ENCODE peak calls at places on chromosomes 11 and 22, in five cellular contexts. F is DMS53, L is GM13977, C is SHP77 treated with DMSO at 0.1 percent for 48 hours, P is left cardiac atrium. M is an unnamed sample.

GRCh38 chr11:79185351-79185750 is 255.5 kb downstream of the TENM4 start:
- DNase-seq in F (no peak), L (no peak), C (no peak), P (no peak), M (no peak)

GRCh38 chr22:31958625-31959239 is 14.4 kb downstream of the YWHAH start:
- DNase-seq in F (no peak), L (no peak), C (no peak), P (no peak), M (no peak)

GRCh38 chr11:57779275-57779674 is 17.7 kb downstream of the CTNND1 start:
- DNase-seq in F (peak; percentile 18), L (no peak), C (no peak), P (peak; percentile 32), M (no peak)

GRCh38 chr11:1178201-1178885 is 20.6 kb downstream of the MUC5AC start:
- DNase-seq in F (no peak), L (no peak), C (no peak), P (peak; percentile 18), M (no peak)

GRCh38 chr11:50333861-50334260 is 301.2 kb downstream of the OR4C45 start:
- DNase-seq in F (no peak), L (no peak), C (no peak), P (no peak), M (no peak)

GRCh38 chr11:71977743-71978418 is 20.8 kb upstream of the IL18BP start:
- DNase-seq in F (peak; percentile 78), L (peak; percentile 48), C (no peak), P (no peak), M (peak; percentile 55)

GRCh38 chr11:85310479-85310878 is 316.7 kb downstream of the DLG2 start:
- DNase-seq in F (no peak), L (no peak), C (no peak), P (no peak), M (no peak)

GRCh38 chr22:40955516-40955915 is 4.3 kb downstream of the RBX1 start:
- DNase-seq in F (no peak), L (no peak), C (no peak), P (no peak), M (no peak)

GRCh38 chr11:87127131-87127530 is 89.4 kb downstream of the TMEM135 start:
- DNase-seq in F (peak; percentile 47), L (no peak), C (no peak), P (no peak), M (peak; percentile 84)

GRCh38 chr11:7673724-7674434 is 579 bp upstream of the CYB5R2 start:
- DNase-seq in F (peak; percentile 68), L (peak; percentile 55), C (no peak), P (peak; percentile 48), M (peak; percentile 27)

GRCh38 chr11:113446112-113446511 is 29.1 kb downstream of the DRD2 start:
- DNase-seq in F (no peak), L (peak; percentile 34), C (no peak), P (no peak), M (peak; percentile 50)

GRCh38 chr11:113677648-113678047 is 28.5 kb downstream of the TMPRSS5 start:
- DNase-seq in F (no peak), L (no peak), C (no peak), P (no peak), M (no peak)

GRCh38 chr11:134626032-134626431 is 214.0 kb upstream of the B3GAT1 start:
- DNase-seq in F (no peak), L (no peak), C (no peak), P (no peak), M (no peak)

GRCh38 chr11:61783717-61784505 is 8.5 kb downstream of the TMEM258 start:
- DNase-seq in F (no peak), L (no peak), C (no peak), P (no peak), M (no peak)

GRCh38 chr11:14067686-14068085 is 105.2 kb downstream of the SPON1 start:
- DNase-seq in F (no peak), L (no peak), C (no peak), P (no peak), M (peak; percentile 13)

GRCh38 chr22:36374603-36375024 is 13.2 kb downstream of the MYH9 start:
- DNase-seq in F (peak; percentile 10), L (no peak), C (no peak), P (peak; percentile 56), M (no peak)

GRCh38 chr22:50444663-50445062 is 30.2 kb downstream of the SBF1 start:
- DNase-seq in F (peak; percentile 23), L (no peak), C (no peak), P (no peak), M (no peak)

GRCh38 chr22:20130739-20131592 is 638 bp upstream of the ZDHHC8 start:
- DNase-seq in F (peak; percentile 43), L (peak; percentile 92), C (no peak), P (peak; percentile 93), M (peak; percentile 84)

GRCh38 chr11:115122274-115122673 is 381.9 kb downstream of the CADM1 start:
- DNase-seq in F (peak; percentile 28), L (no peak), C (no peak), P (no peak), M (no peak)

GRCh38 chr22:24411256-24412004 is 16.0 kb upstream of the ADORA2A start:
- DNase-seq in F (no peak), L (no peak), C (no peak), P (no peak), M (no peak)

M was measured in NCI-H69.